ENCODE peak calls at places on chromosomes 5 and 9, in nine cellular contexts. P, T, N, B, V, K, E, W and X are unnamed samples.

GRCh38 chr9:138033950-138034349 is 156.4 kb downstream of the CACNA1B start:
- DNase-seq in P (no peak), T (no peak), N (no peak), B (no peak), V (no peak), K (no peak), E (no peak), W (no peak), X (no peak)

GRCh38 chr5:33894566-33894965 is 2.8 kb upstream of the ADAMTS12 start:
- DNase-seq in P (no peak), T (no peak), N (peak; percentile 31), B (no peak), V (peak; percentile 89), K (no peak), E (no peak), W (no peak), X (no peak)

GRCh38 chr5:72074238-72074637 is 33.0 kb upstream of the MAP1B start:
- DNase-seq in P (no peak), T (no peak), N (no peak), B (no peak), V (no peak), K (no peak), E (no peak), W (no peak), X (no peak)

GRCh38 chr5:37771203-37771611 is 68.6 kb downstream of the GDNF start:
- DNase-seq in P (no peak), T (peak; percentile 11), N (peak; percentile 57), B (no peak), V (no peak), K (no peak), E (no peak), W (no peak), X (no peak)

GRCh38 chr5:9927106-9927505 is 297.0 kb upstream of the TAS2R1 start:
- DNase-seq in P (no peak), T (no peak), N (peak; percentile 44), B (no peak), V (peak; percentile 54), K (no peak), E (peak; percentile 45), W (peak; percentile 41), X (no peak)

GRCh38 chr5:111859031-111859430 is 102.0 kb upstream of the NREP start:
- DNase-seq in P (no peak), T (no peak), N (peak; percentile 82), B (no peak), V (no peak), K (no peak), E (no peak), W (no peak), X (no peak)

GRCh38 chr9:78280982-78281668 is 15.8 kb upstream of the PSAT1 start:
- DNase-seq in P (no peak), T (peak; percentile 71), N (peak; percentile 11), B (peak; percentile 17), V (no peak), K (no peak), E (no peak), W (no peak), X (no peak)

GRCh38 chr5:41432481-41433253 is 77.7 kb downstream of the PLCXD3 start:
- DNase-seq in P (no peak), T (no peak), N (no peak), B (no peak), V (no peak), K (no peak), E (no peak), W (no peak), X (no peak)

GRCh38 chr5:64301566-64301965 is 135.9 kb downstream of the RNF180 start:
- DNase-seq in P (no peak), T (no peak), N (no peak), B (no peak), V (peak; percentile 79), K (no peak), E (no peak), W (no peak), X (no peak)

GRCh38 chr5:77630246-77631165 is 8.0 kb downstream of the OTP start:
- DNase-seq in P (peak; percentile 61), T (peak; percentile 68), N (peak; percentile 72), B (peak; percentile 82), V (peak; percentile 41), K (no peak), E (peak; percentile 86), W (peak; percentile 83), X (peak; percentile 91)

GRCh38 chr9:21906878-21907277 is 87.3 kb downstream of the CDKN2A start:
- DNase-seq in P (no peak), T (no peak), N (peak; percentile 7), B (no peak), V (no peak), K (no peak), E (no peak), W (no peak), X (no peak)

GRCh38 chr5:89729623-89730390 is 679.7 kb downstream of the CETN3 start:
- DNase-seq in P (peak; percentile 21), T (peak; percentile 15), N (peak; percentile 23), B (no peak), V (peak; percentile 73), K (no peak), E (no peak), W (no peak), X (peak; percentile 39)

GRCh38 chr5:38719403-38719802 is 126.4 kb upstream of the OSMR start:
- DNase-seq in P (no peak), T (no peak), N (no peak), B (no peak), V (no peak), K (no peak), E (no peak), W (no peak), X (no peak)

DNA sequence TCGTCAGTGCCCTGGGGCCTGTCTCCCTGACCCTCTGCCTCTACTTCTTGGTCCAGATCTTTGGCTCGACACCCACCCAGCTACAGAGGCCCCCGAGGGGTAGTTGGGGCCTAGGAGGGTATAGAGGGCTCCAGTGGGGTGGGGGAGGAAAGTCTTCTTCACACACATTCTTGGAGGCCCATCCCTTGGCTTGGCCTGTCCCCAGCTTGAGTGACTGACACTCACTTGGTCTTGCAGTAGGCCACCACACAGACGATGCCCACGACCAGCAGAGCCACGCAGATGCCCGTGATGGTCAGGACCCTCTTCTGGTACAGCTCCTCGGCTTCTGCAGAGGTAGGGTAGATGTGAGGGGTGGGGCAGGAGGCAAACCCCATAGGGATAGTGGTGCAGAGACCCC is 59.8 kb downstream of the PSD2 start:
- DNase-seq in P (no peak), T (no peak), N (no peak), B (no peak), V (no peak), K (no peak), E (no peak), W (no peak), X (no peak)
- TF ChIP-seq EZH2phosphoT487 in P (no peak), T (no peak), N (no peak), B (no peak), V (no peak), K (no peak), E (no peak), W (no peak), X (no peak)

DNA sequence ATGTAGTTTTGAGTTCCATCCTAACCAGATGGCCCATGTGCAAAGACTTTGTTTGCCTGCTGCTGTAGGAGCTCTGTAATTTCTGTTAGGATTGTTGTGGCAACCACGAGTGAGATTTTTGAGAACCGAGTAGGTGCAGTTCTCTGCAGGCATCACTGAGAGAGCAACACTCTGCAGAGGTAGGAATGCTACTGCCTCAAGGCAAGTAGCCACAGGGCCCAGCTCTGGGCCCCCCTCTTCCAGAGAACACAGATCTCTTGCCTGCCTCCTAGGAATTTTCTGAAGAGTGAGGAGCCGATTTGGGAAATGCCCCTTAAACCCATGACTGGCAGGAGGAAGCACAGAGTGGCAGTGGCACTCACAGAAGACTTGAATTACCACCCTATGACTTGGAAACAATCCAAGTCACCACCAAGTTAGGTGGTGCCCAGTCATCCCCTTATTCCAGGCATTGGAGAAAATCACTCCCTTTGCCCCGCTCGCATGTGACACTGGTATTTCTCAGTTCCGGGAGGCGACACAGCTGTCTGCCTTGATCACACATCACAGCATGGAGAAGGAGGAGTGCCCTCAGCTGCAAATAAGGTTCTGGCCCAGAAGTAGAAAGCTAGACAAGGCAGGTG is 52.5 kb upstream of the SLC2A8 start:
- DNase-seq in P (no peak), T (no peak), N (peak; percentile 30), B (no peak), V (no peak), K (no peak), E (no peak), W (no peak), X (no peak)
- H3K4me1 ChIP-seq in P (no peaks in the 10 kb centered on the region), T (no peaks in the 10 kb centered on the region), N (no peaks in the 10 kb centered on the region), B (no peaks in the 10 kb centered on the region), V (no peaks in the 10 kb centered on the region), K (no peaks in the 10 kb centered on the region), E (no peaks in the 10 kb centered on the region), W (no peaks in the 10 kb centered on the region), X (no peaks in the 10 kb centered on the region)

GRCh38 chr9:96649620-96650323 is 5.3 kb downstream of the PRXL2C start:
- DNase-seq in P (no peak), T (no peak), N (no peak), B (no peak), V (no peak), K (no peak), E (no peak), W (peak; percentile 6), X (no peak)

GRCh38 chr9:96644137-96644536 is 11.0 kb downstream of the PRXL2C start:
- DNase-seq in P (no peak), T (no peak), N (no peak), B (no peak), V (peak; percentile 1), K (no peak), E (no peak), W (no peak), X (no peak)

GRCh38 chr9:96651626-96652025 is 3.5 kb downstream of the PRXL2C start:
- DNase-seq in P (no peak), T (no peak), N (peak; percentile 63), B (peak; percentile 48), V (peak; percentile 61), K (peak; percentile 36), E (no peak), W (peak; percentile 12), X (peak; percentile 17)

GRCh38 chr9:96641514-96641913 is 13.6 kb downstream of the PRXL2C start:
- DNase-seq in P (no peak), T (no peak), N (no peak), B (no peak), V (no peak), K (no peak), E (no peak), W (no peak), X (no peak)

GRCh38 chr9:96646081-96646991 is 8.8 kb downstream of the PRXL2C start:
- DNase-seq in P (no peak), T (no peak), N (peak; percentile 94), B (no peak), V (no peak), K (no peak), E (no peak), W (no peak), X (no peak)
- H2AFZ ChIP-seq in P (no peak overlapping the region), T (no peak overlapping the region), N (peak overlapping the region; percentile 63), B (no peak overlapping the region), V (no peak overlapping the region), K (no peak overlapping the region), E (no peak overlapping the region), W (no peak overlapping the region), X (no peak overlapping the region)

DNA sequence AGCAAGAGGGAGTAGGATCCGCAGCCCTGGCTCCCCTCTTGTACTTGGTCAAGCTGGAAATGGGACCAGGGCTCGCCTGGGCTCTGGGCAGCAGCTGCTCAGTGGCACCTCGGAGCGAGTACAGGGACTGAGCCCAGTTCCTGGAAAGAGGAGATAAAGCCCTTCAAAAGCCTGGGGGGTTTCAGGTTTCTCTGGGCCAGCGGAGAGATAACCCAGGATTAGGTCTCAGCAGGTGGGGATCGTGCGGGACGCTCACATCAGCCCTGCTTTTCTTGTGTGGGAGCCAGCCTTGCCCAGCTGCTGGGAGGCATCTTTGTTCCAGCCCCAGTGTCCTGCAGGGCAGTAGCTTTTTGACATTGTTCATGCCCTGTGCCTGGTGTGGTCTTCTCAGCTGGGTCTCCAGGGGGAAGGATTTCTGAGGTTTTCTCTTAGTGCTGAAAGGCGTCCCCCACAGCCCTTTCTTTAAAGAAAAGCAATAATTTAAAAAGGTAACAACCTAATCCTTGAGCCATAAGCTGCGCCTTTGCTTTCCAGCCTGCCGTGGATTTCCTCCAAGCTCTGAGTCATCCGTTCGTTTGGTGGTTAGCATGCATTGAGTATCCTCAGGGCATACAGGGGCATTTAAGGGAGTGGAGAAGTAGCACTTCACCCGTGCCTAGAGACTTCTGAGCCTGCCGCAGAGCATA is 657 bp upstream of the TNC start:
- DNase-seq in P (peak; percentile 50), T (peak; percentile 83), N (peak; percentile 96), B (peak; percentile 75), V (peak; percentile 96), K (no peak), E (peak; percentile 96), W (peak; percentile 75), X (no peak)
- TF ChIP-seq EZH2phosphoT487 in P (no peak), T (no peak), N (no peak), B (no peak), V (no peak), K (no peak), E (peak; percentile 60), W (no peak), X (no peak)